ENCODE peak calls at places on chromosomes 2 and 18, in ten cellular contexts. U is B cell, L is HFFc6, S is nephron progenitor cell, T is PC-9, W is A549, M is neural crest cell, Z is endodermal cell, A is AG04449, P is body of pancreas. R is an unnamed sample.

GRCh38 chr2:44932564-44933392 is 8.7 kb upstream of the SIX3 start:
- DNase-seq in U (no peak), L (no peak), S (no peak), T (no peak), W (no peak), M (no peak), Z (peak), A (no peak), P (no peak), R (no peak)

GRCh38 chr2:1972428-1972827 is 228.1 kb upstream of the PXDN start:
- DNase-seq in U (no peak), L (no peak), S (no peak), T (no peak), W (no peak), M (no peak), Z (no peak), A (no peak), P (peak), R (peak)

GRCh38 chr2:168782271-168782670 is 20.2 kb upstream of the NOSTRIN start:
- DNase-seq in U (no peak), L (no peak), S (no peak), T (no peak), W (no peak), M (no peak), Z (no peak), A (no peak), P (no peak), R (no peak)

GRCh38 chr2:128258218-128258617 is 60.5 kb downstream of the HS6ST1 start:
- DNase-seq in U (no peak), L (no peak), S (no peak), T (no peak), W (no peak), M (no peak), Z (peak), A (no peak), P (no peak), R (no peak)

GRCh38 chr2:105689484-105689883 is 55.2 kb upstream of the NCK2 start:
- DNase-seq in U (no peak), L (no peak), S (no peak), T (no peak), W (no peak), M (no peak), Z (no peak), A (no peak), P (no peak), R (no peak)

GRCh38 chr18:22694954-22695353 is 238.2 kb upstream of the RBBP8 start:
- DNase-seq in U (no peak), L (peak), S (no peak), T (peak), W (peak), M (no peak), Z (peak), A (peak), P (peak), R (no peak)

GRCh38 chr2:84878459-84878858 is 2.4 kb downstream of the TRABD2A start:
- DNase-seq in U (no peak), L (no peak), S (no peak), T (no peak), W (no peak), M (no peak), Z (peak), A (no peak), P (no peak), R (no peak)

GRCh38 chr2:84482588-84482987 is 23.5 kb upstream of the SUCLG1 start:
- DNase-seq in U (no peak), L (no peak), S (no peak), T (no peak), W (no peak), M (no peak), Z (no peak), A (no peak), P (no peak), R (no peak)

GRCh38 chr2:112541315-112542122 is 746 bp upstream of the POLR1B start:
- DNase-seq in U (peak), L (peak), S (peak), T (no peak), W (peak), M (peak), Z (peak), A (no peak), P (peak), R (peak)

GRCh38 chr2:12918841-12919445 is 202.2 kb downstream of the TRIB2 start:
- DNase-seq in U (no peak), L (peak), S (no peak), T (no peak), W (no peak), M (no peak), Z (no peak), A (peak), P (peak), R (no peak)

GRCh38 chr2:168216351-168217005 is 30.9 kb downstream of the STK39 start:
- DNase-seq in U (no peak), L (peak), S (no peak), T (no peak), W (no peak), M (no peak), Z (no peak), A (no peak), P (no peak), R (no peak)

GRCh38 chr2:189113963-189114362 is 65.6 kb downstream of the COL5A2 start:
- DNase-seq in U (no peak), L (peak), S (no peak), T (no peak), W (no peak), M (no peak), Z (no peak), A (no peak), P (no peak), R (no peak)

GRCh38 chr2:68225119-68225632 is 27.2 kb downstream of the PPP3R1 start:
- DNase-seq in U (peak), L (no peak), S (no peak), T (no peak), W (peak), M (peak), Z (peak), A (no peak), P (peak), R (peak)
- TF ChIP-seq CTCF in U (no peak), L (peak), S (no peak), T (no peak), W (peak), M (no peak), Z (peak), A (no peak), P (no peak), R (peak)

GRCh38 chr2:150127271-150127990 is 360.0 kb downstream of the RND3 start:
- DNase-seq in U (no peak), L (no peak), S (no peak), T (no peak), W (no peak), M (no peak), Z (no peak), A (no peak), P (no peak), R (no peak)

GRCh38 chr2:150126143-150126725 is 361.2 kb downstream of the RND3 start:
- DNase-seq in U (no peak), L (peak), S (peak), T (no peak), W (no peak), M (no peak), Z (no peak), A (no peak), P (no peak), R (no peak)

GRCh38 chr2:150126839-150127238 is 360.6 kb downstream of the RND3 start:
- DNase-seq in U (no peak), L (no peak), S (no peak), T (no peak), W (no peak), M (no peak), Z (no peak), A (no peak), P (no peak), R (no peak)

GRCh38 chr2:150125188-150125587 is 362.3 kb downstream of the RND3 start:
- DNase-seq in U (no peak), L (no peak), S (no peak), T (no peak), W (no peak), M (no peak), Z (no peak), A (no peak), P (no peak), R (no peak)

GRCh38 chr2:150125708-150126107 is 361.8 kb downstream of the RND3 start:
- DNase-seq in U (no peak), L (peak), S (peak), T (no peak), W (peak), M (no peak), Z (peak), A (no peak), P (peak), R (no peak)
- TF ChIP-seq CTCF in U (no peak), L (peak), S (no peak), T (no peak), W (peak), M (no peak), Z (no peak), A (peak), P (no peak), R (no peak)

GRCh38 chr2:62286089-62286785 is 90.3 kb downstream of the B3GNT2 start:
- DNase-seq in U (no peak), L (no peak), S (no peak), T (no peak), W (no peak), M (no peak), Z (no peak), A (no peak), P (no peak), R (no peak)

GRCh38 chr2:62284471-62284870 is 88.6 kb downstream of the B3GNT2 start:
- DNase-seq in U (no peak), L (no peak), S (no peak), T (no peak), W (no peak), M (no peak), Z (no peak), A (no peak), P (no peak), R (no peak)

GRCh38 chr2:62287335-62287734 is 91.4 kb downstream of the B3GNT2 start:
- DNase-seq in U (no peak), L (no peak), S (no peak), T (no peak), W (no peak), M (no peak), Z (no peak), A (no peak), P (no peak), R (no peak)

GRCh38 chr2:62283147-62283546 is 87.2 kb downstream of the B3GNT2 start:
- DNase-seq in U (no peak), L (no peak), S (no peak), T (no peak), W (no peak), M (no peak), Z (no peak), A (no peak), P (no peak), R (no peak)

DNA sequence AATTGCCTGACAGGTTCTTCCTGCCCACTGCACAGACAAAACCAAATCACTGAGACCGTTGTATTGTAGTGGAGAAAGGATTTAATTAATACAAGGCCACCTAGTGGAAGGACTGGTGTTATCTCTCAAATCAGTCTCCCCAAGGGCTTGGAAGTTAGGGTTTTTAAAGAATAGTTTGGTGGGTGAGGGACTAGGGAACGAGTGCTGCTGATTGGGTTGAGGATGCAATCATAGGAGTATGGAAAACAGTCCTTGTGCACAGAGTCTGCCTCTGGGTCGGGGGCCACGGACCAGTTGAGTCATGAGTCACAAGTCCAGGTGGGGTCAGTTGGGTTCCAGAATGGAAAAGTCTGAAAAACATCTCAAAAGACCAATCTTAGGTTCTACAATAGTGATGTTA is 89.1 kb downstream of the B3GNT2 start:
- DNase-seq in U (no peak), L (no peak), S (no peak), T (no peak), W (no peak), M (no peak), Z (no peak), A (no peak), P (no peak), R (no peak)
- TF ChIP-seq CTCF in U (no peak), L (peak), S (no peak), T (no peak), W (no peak), M (no peak), Z (no peak), A (no peak), P (no peak), R (no peak)

GRCh38 chr2:9380702-9381628 is 42.4 kb downstream of the ITGB1BP1 start:
- DNase-seq in U (no peak), L (peak), S (no peak), T (peak), W (peak), M (no peak), Z (peak), A (peak), P (peak), R (peak)
- TF ChIP-seq CTCF in U (no peak), L (peak), S (no peak), T (no peak), W (no peak), M (no peak), Z (peak), A (no peak), P (no peak), R (no peak)

DNA sequence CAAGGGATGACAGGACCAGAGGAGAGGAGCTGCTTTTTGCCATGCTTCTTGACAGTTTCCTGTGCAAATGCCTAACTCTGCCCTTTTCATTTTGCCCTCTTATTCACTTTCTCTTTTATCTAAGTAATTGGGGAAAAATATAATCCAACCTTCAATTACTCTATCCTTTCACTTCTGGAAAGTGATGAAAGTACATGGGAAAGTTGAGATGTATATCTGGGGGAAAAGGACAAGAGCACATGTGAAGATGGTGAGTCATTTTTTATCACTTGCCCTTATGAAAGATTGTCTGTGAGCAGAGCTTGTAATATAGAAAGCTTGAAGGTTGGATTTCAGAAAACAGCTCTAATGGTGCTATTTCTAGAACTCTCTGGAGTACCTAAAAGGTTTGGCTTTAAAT is 1070.7 kb downstream of the CNTNAP5 start:
- DNase-seq in U (no peak), L (no peak), S (no peak), T (no peak), W (no peak), M (no peak), Z (no peak), A (no peak), P (no peak), R (no peak)
- TF ChIP-seq CTCF in U (no peak), L (no peak), S (no peak), T (no peak), W (no peak), M (no peak), Z (no peak), A (no peak), P (no peak), R (no peak)

DNA sequence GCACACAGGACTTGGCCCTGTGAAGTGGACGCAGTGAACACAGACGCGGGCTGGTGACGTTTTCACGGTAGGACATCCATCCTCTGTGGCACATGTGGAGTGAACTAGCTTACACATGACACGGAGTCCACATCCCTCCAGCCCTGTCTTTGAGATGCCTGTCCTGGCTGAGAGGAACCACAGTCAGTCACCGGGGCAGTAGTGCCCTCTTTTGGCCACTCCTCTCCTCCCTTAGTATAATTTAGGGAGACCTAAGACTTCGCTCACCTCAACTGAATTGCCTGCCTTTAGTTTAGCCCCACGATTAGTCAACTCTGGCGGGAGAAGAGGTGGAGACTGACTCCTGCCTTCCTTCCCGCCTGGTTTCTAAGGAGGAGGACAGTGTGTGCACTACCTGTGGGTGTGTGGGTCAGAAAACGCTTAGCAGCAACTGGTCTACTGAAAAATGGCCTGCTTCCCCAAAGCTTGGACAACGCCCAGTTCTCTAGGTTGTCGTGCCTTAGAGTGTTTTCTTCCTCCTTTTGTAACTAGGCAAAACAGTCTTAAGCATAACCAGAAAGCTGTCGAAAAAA is 70.6 kb downstream of the MBP start:
- DNase-seq in U (peak), L (no peak), S (no peak), T (no peak), W (no peak), M (no peak), Z (peak), A (no peak), P (no peak), R (no peak)
- TF ChIP-seq CTCF in U (no peak), L (peak), S (peak), T (no peak), W (no peak), M (no peak), Z (peak), A (no peak), P (no peak), R (no peak)

R was measured in BE2C.